ENCODE peak calls at places on chromosomes 12 and 14, in four cellular contexts. One of them, this sample, is unnamed.

GRCh38 chr12:79183003-79183402 is 318.4 kb downstream of the SYT1 start:
- DNase-seq in Caki2: no peak
- DNase-seq in NCI-H1105 treated with DMSO at 0.1 percent for 48 hours: no peak
- DNase-seq in EH: no peak
- DNase-seq in this sample: no peak

GRCh38 chr12:126389215-126389841 is 1324.1 kb downstream of the AACS start:
- DNase-seq in Caki2: no peak
- DNase-seq in EH: peak
- DNase-seq in NCI-H1105 treated with DMSO at 0.1 percent for 48 hours: peak
- DNase-seq in this sample: no peak

GRCh38 chr14:68715032-68715924 is 77.6 kb downstream of the ZFP36L1 start:
- DNase-seq in Caki2: peak
- DNase-seq in NCI-H1105 treated with DMSO at 0.1 percent for 48 hours: no peak
- DNase-seq in EH: peak
- DNase-seq in this sample: peak

GRCh38 chr14:63875311-63875710 is 22.5 kb downstream of the SYNE2 start:
- DNase-seq in NCI-H1105 treated with DMSO at 0.1 percent for 48 hours: no peak
- DNase-seq in Caki2: peak
- DNase-seq in EH: peak
- DNase-seq in this sample: peak

GRCh38 chr14:52551696-52552062 is 626 bp downstream of the TXNDC16 start:
- DNase-seq in EH: peak
- DNase-seq in NCI-H1105 treated with DMSO at 0.1 percent for 48 hours: peak
- DNase-seq in Caki2: peak
- DNase-seq in this sample: peak

GRCh38 chr12:104958946-104959841 is 1.1 kb upstream of the SLC41A2 start:
- DNase-seq in Caki2: no peak
- DNase-seq in EH: peak
- DNase-seq in NCI-H1105 treated with DMSO at 0.1 percent for 48 hours: no peak
- DNase-seq in this sample: peak

GRCh38 chr12:91065377-91065776 is 7.6 kb upstream of the KERA start:
- DNase-seq in EH: peak
- DNase-seq in Caki2: no peak
- DNase-seq in NCI-H1105 treated with DMSO at 0.1 percent for 48 hours: no peak
- DNase-seq in this sample: no peak

GRCh38 chr12:89494411-89495231 is 30.0 kb downstream of the GALNT4 start:
- DNase-seq in Caki2: no peak
- DNase-seq in EH: peak
- DNase-seq in NCI-H1105 treated with DMSO at 0.1 percent for 48 hours: no peak
- DNase-seq in this sample: no peak

GRCh38 chr12:113184098-113184899 is 979 bp downstream of the DDX54 start:
- DNase-seq in Caki2: no peak
- DNase-seq in NCI-H1105 treated with DMSO at 0.1 percent for 48 hours: no peak
- DNase-seq in EH: no peak
- DNase-seq in this sample: peak

GRCh38 chr12:124869011-124869665 is 5.5 kb upstream of the SCARB1 start:
- DNase-seq in NCI-H1105 treated with DMSO at 0.1 percent for 48 hours: no peak
- DNase-seq in Caki2: no peak
- DNase-seq in EH: peak
- DNase-seq in this sample: no peak

GRCh38 chr12:103956515-103957027 is 9.1 kb upstream of the TDG start:
- DNase-seq in NCI-H1105 treated with DMSO at 0.1 percent for 48 hours: peak
- DNase-seq in Caki2: no peak
- DNase-seq in EH: no peak
- DNase-seq in this sample: no peak

GRCh38 chr14:84129028-84129427 is 1400.9 kb upstream of the FLRT2 start:
- DNase-seq in Caki2: no peak
- DNase-seq in EH: no peak
- DNase-seq in NCI-H1105 treated with DMSO at 0.1 percent for 48 hours: no peak
- DNase-seq in this sample: no peak

GRCh38 chr12:126617312-126617711 is 1552.1 kb downstream of the AACS start:
- DNase-seq in EH: peak
- DNase-seq in Caki2: no peak
- DNase-seq in NCI-H1105 treated with DMSO at 0.1 percent for 48 hours: no peak
- DNase-seq in this sample: no peak

GRCh38 chr12:414841-415240 is 13.4 kb downstream of the CCDC77 start:
- DNase-seq in Caki2: no peak
- DNase-seq in EH: no peak
- DNase-seq in NCI-H1105 treated with DMSO at 0.1 percent for 48 hours: no peak
- DNase-seq in this sample: no peak

GRCh38 chr12:121905746-121906145 is 12.6 kb upstream of the CFAP251 start:
- DNase-seq in EH: peak
- DNase-seq in NCI-H1105 treated with DMSO at 0.1 percent for 48 hours: no peak
- DNase-seq in Caki2: no peak
- DNase-seq in this sample: no peak

GRCh38 chr14:44497148-44497547 is 9.9 kb downstream of the FSCB start:
- DNase-seq in Caki2: no peak
- DNase-seq in NCI-H1105 treated with DMSO at 0.1 percent for 48 hours: no peak
- DNase-seq in EH: no peak
- DNase-seq in this sample: no peak

GRCh38 chr12:57149309-57149900 is 2.0 kb upstream of the LRP1-AS start:
- DNase-seq in Caki2: no peak
- DNase-seq in NCI-H1105 treated with DMSO at 0.1 percent for 48 hours: no peak
- DNase-seq in EH: peak
- DNase-seq in this sample: no peak

GRCh38 chr12:34406996-34407300 is 384.7 kb downstream of the ALG10 start:
- DNase-seq in EH: no peak
- DNase-seq in Caki2: no peak
- DNase-seq in NCI-H1105 treated with DMSO at 0.1 percent for 48 hours: no peak
- DNase-seq in this sample: no peak

GRCh38 chr12:41663487-41664258 is 475.6 kb downstream of the PDZRN4 start:
- DNase-seq in EH: peak
- DNase-seq in NCI-H1105 treated with DMSO at 0.1 percent for 48 hours: no peak
- DNase-seq in Caki2: peak
- DNase-seq in this sample: peak

GRCh38 chr12:61584943-61585342 is 675.3 kb upstream of the USP15 start:
- DNase-seq in EH: no peak
- DNase-seq in Caki2: no peak
- DNase-seq in NCI-H1105 treated with DMSO at 0.1 percent for 48 hours: no peak
- DNase-seq in this sample: no peak

GRCh38 chr14:72883963-72884362 is 9.9 kb downstream of the DPF3 start:
- DNase-seq in NCI-H1105 treated with DMSO at 0.1 percent for 48 hours: no peak
- DNase-seq in EH: no peak
- DNase-seq in Caki2: no peak
- DNase-seq in this sample: no peak

GRCh38 chr12:104303538-104304151 is at the start of gene EID3:
- DNase-seq in EH: peak
- DNase-seq in NCI-H1105 treated with DMSO at 0.1 percent for 48 hours: peak
- DNase-seq in Caki2: peak
- DNase-seq in this sample: peak

GRCh38 chr14:76782885-76783566 is 21.8 kb downstream of the VASH1 start:
- DNase-seq in Caki2: no peak
- DNase-seq in EH: no peak
- DNase-seq in NCI-H1105 treated with DMSO at 0.1 percent for 48 hours: no peak
- DNase-seq in this sample: no peak

GRCh38 chr12:42510823-42511222 is 78.7 kb downstream of the PRICKLE1 start:
- DNase-seq in NCI-H1105 treated with DMSO at 0.1 percent for 48 hours: no peak
- DNase-seq in EH: no peak
- DNase-seq in Caki2: no peak
- DNase-seq in this sample: no peak

GRCh38 chr14:93549578-93549977 is 118.8 kb downstream of the UNC79 start:
- DNase-seq in EH: no peak
- DNase-seq in NCI-H1105 treated with DMSO at 0.1 percent for 48 hours: no peak
- DNase-seq in Caki2: no peak
- DNase-seq in this sample: no peak

GRCh38 chr12:1842183-1842904 is 22.0 kb downstream of the LRTM2 start:
- DNase-seq in EH: no peak
- DNase-seq in Caki2: no peak
- DNase-seq in NCI-H1105 treated with DMSO at 0.1 percent for 48 hours: no peak
- DNase-seq in this sample: no peak

GRCh38 chr14:35438910-35439713 is 34.6 kb upstream of the NFKBIA start:
- DNase-seq in Caki2: peak
- DNase-seq in EH: peak
- DNase-seq in NCI-H1105 treated with DMSO at 0.1 percent for 48 hours: no peak
- DNase-seq in this sample: no peak